ENCODE peak calls at places on chromosomes 4 and X, in five cellular contexts. H is GM23248; A is naive B cell; P is activated naive CD4-positive, alpha-beta T cell; D is NCI-H510A treated with DMSO at 0.1 percent for 48 hours. S is an unnamed sample.

GRCh38 chr4:23881052-23881501 is 8.8 kb downstream of the PPARGC1A start:
- DNase-seq in H (no peak), A (no peak), P (no peak), D (peak), S (peak)

GRCh38 chr4:7325541-7325940 is 109.2 kb downstream of the PSAPL1 start:
- DNase-seq in H (no peak), A (no peak), P (no peak), D (no peak), S (no peak)

GRCh38 chr4:136768925-136769275 is 763.4 kb downstream of the PCDH18 start:
- DNase-seq in H (no peak), A (no peak), P (no peak), D (no peak), S (no peak)

GRCh38 chr4:38753021-38753806 is 29.6 kb downstream of the TLR10 start:
- DNase-seq in H (peak), A (no peak), P (no peak), D (no peak), S (peak)

GRCh38 chr4:98659106-98659592 is 738 bp upstream of the TSPAN5 start:
- DNase-seq in H (peak), A (no peak), P (no peak), D (no peak), S (peak)

GRCh38 chrX:43703211-43703791 is 47.2 kb downstream of the MAOA start:
- DNase-seq in H (peak), A (no peak), P (no peak), D (no peak), S (peak)

GRCh38 chrX:134949271-134949670 is 41.5 kb upstream of the SMIM10 start:
- DNase-seq in H (peak), A (no peak), P (no peak), D (no peak), S (peak)

GRCh38 chr4:42172391-42172790 is 19.9 kb upstream of the BEND4 start:
- DNase-seq in H (no peak), A (no peak), P (no peak), D (no peak), S (no peak)

GRCh38 chrX:48498374-48498809 is 10.4 kb upstream of the PORCN start:
- DNase-seq in H (peak), A (no peak), P (no peak), D (no peak), S (peak)

GRCh38 chrX:64265265-64265664 is 34.9 kb upstream of the ASB12 start:
- DNase-seq in H (no peak), A (no peak), P (no peak), D (no peak), S (no peak)

GRCh38 chr4:83724488-83725060 is 188.7 kb downstream of the GPAT3 start:
- DNase-seq in H (no peak), A (no peak), P (no peak), D (no peak), S (no peak)

GRCh38 chrX:19670854-19671620 is 155.7 kb upstream of the MAP3K15 start:
- DNase-seq in H (peak), A (no peak), P (no peak), D (no peak), S (peak)